ENCODE peak calls at places on chromosomes 2 and 18, in nine cellular contexts. U is HCT116, O is GM12891, G is stomach, J is HepG2, S is transverse colon, A is Panc1, R is spleen, Q is GM23338. M is an unnamed sample.

GRCh38 chr2:168371273-168371992 is 84.6 kb upstream of the CERS6 start:
- DNase-seq in A (no peak), U (no peak), S (no peak), Q (no peak), G (no peak), J (no peak), O (no peak), R (peak), M (peak)

GRCh38 chr2:227479865-227480475 is 8.0 kb downstream of the AGFG1 start:
- DNase-seq in A (no peak), J (peak), O (no peak), S (no peak), U (no peak), Q (no peak), R (no peak), G (no peak), M (peak)

GRCh38 chr2:1586251-1586945 is 157.9 kb downstream of the PXDN start:
- DNase-seq in A (no peak), G (no peak), R (peak), Q (no peak), U (no peak), O (no peak), J (no peak), S (no peak), M (no peak)

GRCh38 chr2:73907840-73908452 is 15.1 kb downstream of the ACTG2 start:
- DNase-seq in R (no peak), J (peak), O (no peak), U (no peak), Q (peak), G (no peak), S (peak), A (peak), M (no peak)

GRCh38 chr2:105235388-105236059 is 6.0 kb upstream of the GPR45 start:
- DNase-seq in O (no peak), U (peak), S (peak), G (peak), J (peak), A (peak), Q (peak), R (peak), M (peak)

GRCh38 chr18:13288509-13289138 is 70.1 kb downstream of the LDLRAD4 start:
- DNase-seq in J (no peak), Q (no peak), A (no peak), R (no peak), U (no peak), G (no peak), O (no peak), S (no peak), M (no peak)

GRCh38 chr18:75142677-75143076 is 66.3 kb downstream of the PTGR3 start:
- DNase-seq in R (no peak), J (no peak), O (no peak), U (no peak), Q (no peak), A (no peak), G (no peak), S (no peak), M (no peak)

GRCh38 chr2:66601624-66602023 is 166.7 kb downstream of the MEIS1 start:
- DNase-seq in R (no peak), J (no peak), G (no peak), U (no peak), Q (no peak), S (no peak), A (no peak), O (no peak), M (no peak)

GRCh38 chr2:234714711-234715110 is 217.8 kb upstream of the ARL4C start:
- DNase-seq in A (no peak), O (no peak), Q (no peak), S (no peak), J (no peak), R (no peak), G (no peak), U (no peak), M (no peak)

GRCh38 chr2:203873921-203874631 is 6.5 kb downstream of the CTLA4 start:
- DNase-seq in Q (peak), R (no peak), G (no peak), S (no peak), A (no peak), U (no peak), J (no peak), O (no peak), M (no peak)

GRCh38 chr2:171921970-171922229 is 361 bp upstream of the HAT1 start:
- DNase-seq in R (no peak), Q (no peak), J (no peak), G (no peak), A (no peak), O (no peak), U (peak), S (no peak), M (no peak)

GRCh38 chr2:240437861-240438809 is 2.7 kb downstream of the GPC1 start:
- DNase-seq in Q (peak), J (peak), U (peak), S (peak), R (peak), G (peak), O (peak), A (peak), M (peak)

GRCh38 chr2:207467716-207468347 is 61.9 kb upstream of the CREB1 start:
- DNase-seq in O (no peak), U (no peak), R (no peak), A (no peak), J (no peak), Q (no peak), S (no peak), G (no peak), M (no peak)
- TF ChIP-seq POLR2AphosphoS5 in O (no peak), U (no peak), R (no peak), A (no peak), J (no peak), Q (no peak), S (no peak), G (no peak), M (no peak)

DNA sequence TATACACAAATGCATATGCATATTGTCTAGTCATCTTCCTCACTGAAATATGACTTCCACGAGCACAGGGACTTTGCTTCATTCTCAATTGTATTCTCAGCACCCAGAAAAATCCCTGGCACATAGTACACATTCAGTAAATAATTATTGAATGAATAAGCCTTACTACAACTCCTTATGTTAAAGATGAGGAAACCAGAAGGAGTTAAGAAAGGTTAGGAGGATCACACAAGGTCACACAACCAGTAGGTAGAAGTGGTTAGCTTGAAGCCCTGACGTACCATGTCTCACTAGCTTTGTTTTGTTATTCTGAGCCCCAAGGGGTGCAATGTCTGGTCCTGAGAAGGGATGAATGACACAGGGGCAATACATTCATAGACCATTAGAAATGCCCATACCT is 220.9 kb upstream of the PID1 start:
- DNase-seq in Q (no peak), J (no peak), G (no peak), R (no peak), S (no peak), U (no peak), O (no peak), A (no peak), M (no peak)
- TF ChIP-seq POLR2AphosphoS5 in Q (no peak), J (no peak), G (no peak), R (no peak), S (no peak), U (no peak), O (no peak), A (no peak), M (no peak)

GRCh38 chr2:144518744-144519596 is 949 bp downstream of the ZEB2 start:
- DNase-seq in A (no peak), G (no peak), Q (no peak), S (no peak), J (no peak), U (no peak), O (no peak), R (no peak), M (no peak)

GRCh38 chr2:144519597-144519933 is 354 bp downstream of the ZEB2 start:
- DNase-seq in J (no peak), R (no peak), A (no peak), S (no peak), Q (no peak), U (no peak), G (no peak), O (no peak), M (no peak)

GRCh38 chr2:144521702-144522101 is 1.8 kb upstream of the ZEB2 start:
- DNase-seq in S (no peak), U (no peak), A (no peak), J (no peak), R (no peak), O (no peak), G (no peak), Q (no peak), M (peak)

GRCh38 chr2:144519934-144520717 is at the start of gene ZEB2:
- DNase-seq in R (peak), A (no peak), O (no peak), Q (peak), U (peak), G (no peak), J (peak), S (peak), M (peak)

DNA sequence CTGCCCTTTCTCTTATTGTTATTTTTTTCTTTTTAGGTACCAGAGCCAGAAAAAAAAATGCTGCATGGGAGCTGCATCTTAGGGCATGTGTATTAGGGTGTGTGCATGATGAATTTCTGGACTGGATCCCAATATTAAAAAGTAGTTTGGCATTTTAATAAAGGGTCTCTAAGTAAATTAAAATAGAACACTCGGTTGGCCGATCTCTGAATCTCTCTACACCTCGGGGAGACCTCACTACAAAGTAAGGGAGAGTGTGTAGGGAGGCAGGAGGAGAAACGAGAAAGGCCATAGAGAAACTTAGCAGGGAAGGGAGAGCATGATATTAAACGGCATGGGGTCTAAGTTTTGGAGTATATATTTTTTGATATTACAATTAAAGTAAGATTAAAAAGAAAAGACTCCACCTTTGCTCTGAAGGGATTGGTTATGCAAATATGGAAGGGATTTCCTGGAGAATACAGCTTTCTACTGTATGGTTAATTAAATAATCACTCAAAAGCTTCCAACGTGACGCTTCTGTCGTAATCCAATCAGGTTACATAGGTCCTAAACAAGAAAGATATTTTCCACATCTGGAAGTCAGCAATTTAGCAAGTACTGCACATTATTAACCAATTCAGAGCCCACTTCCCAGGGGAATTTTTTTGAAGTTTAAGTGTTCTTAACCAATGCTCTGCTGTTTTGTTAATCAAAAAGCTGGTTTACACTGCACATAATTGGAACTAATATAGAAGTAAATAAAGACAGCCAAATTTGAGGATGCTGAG is 984 bp upstream of the ZEB2 start:
- DNase-seq in G (no peak), A (no peak), U (no peak), R (no peak), J (no peak), S (no peak), Q (no peak), O (no peak), M (no peak)
- TF ChIP-seq POLR2AphosphoS5 in G (no peak), A (no peak), U (no peak), R (no peak), J (no peak), S (no peak), Q (no peak), O (no peak), M (no peak)

DNA sequence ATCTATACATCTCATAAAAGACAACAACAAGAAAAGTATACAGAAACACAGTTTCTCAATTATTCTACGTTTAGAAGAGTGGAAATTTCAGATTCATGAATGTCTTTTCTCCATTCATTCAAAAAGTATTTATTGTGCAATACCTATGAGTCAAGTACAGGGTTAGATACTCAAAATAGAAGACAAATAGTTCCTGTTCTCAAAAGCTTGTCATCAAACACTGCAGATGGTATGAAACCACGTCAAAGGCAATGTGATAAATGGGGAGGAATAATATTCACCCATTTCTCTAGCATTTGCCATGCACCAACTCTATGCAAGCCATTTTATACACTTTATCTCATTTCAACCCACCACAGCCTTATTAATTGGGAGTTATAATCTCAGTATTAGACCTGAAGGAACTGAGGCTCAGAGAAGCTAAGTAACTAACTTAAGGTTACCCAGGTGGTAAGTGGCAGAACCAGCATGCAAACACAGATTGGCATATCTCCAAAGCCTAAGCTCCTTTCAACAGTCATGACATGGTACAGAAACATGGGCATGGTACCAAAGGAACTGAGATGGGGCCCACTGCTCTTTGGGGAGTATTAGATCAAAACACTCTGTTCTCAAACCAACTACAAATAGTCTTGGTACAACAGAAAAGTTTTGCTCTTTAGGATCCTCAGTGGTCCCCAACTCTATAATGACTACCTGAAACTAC is 67.2 kb upstream of the NPAS2 start:
- DNase-seq in J (peak), G (no peak), O (no peak), R (no peak), U (no peak), A (no peak), Q (no peak), S (no peak), M (no peak)
- TF ChIP-seq POLR2AphosphoS5 in J (no peak), G (no peak), O (no peak), R (no peak), U (no peak), A (no peak), Q (no peak), S (peak), M (no peak)

GRCh38 chr2:216429403-216429802 is 17.1 kb downstream of the SMARCAL1 start:
- DNase-seq in G (no peak), A (no peak), Q (no peak), R (no peak), J (no peak), U (no peak), O (no peak), S (no peak), M (peak)

GRCh38 chr2:216426938-216427337 is 14.7 kb downstream of the SMARCAL1 start:
- DNase-seq in R (no peak), O (no peak), A (no peak), J (no peak), S (no peak), G (no peak), Q (no peak), U (no peak), M (no peak)

GRCh38 chr2:216424305-216424704 is 12.0 kb downstream of the SMARCAL1 start:
- DNase-seq in J (no peak), R (no peak), A (no peak), S (no peak), G (no peak), Q (no peak), U (no peak), O (no peak), M (no peak)

GRCh38 chr2:216425008-216425780 is 12.9 kb downstream of the SMARCAL1 start:
- DNase-seq in O (no peak), R (no peak), S (no peak), U (no peak), J (no peak), G (no peak), Q (no peak), A (no peak), M (no peak)

DNA sequence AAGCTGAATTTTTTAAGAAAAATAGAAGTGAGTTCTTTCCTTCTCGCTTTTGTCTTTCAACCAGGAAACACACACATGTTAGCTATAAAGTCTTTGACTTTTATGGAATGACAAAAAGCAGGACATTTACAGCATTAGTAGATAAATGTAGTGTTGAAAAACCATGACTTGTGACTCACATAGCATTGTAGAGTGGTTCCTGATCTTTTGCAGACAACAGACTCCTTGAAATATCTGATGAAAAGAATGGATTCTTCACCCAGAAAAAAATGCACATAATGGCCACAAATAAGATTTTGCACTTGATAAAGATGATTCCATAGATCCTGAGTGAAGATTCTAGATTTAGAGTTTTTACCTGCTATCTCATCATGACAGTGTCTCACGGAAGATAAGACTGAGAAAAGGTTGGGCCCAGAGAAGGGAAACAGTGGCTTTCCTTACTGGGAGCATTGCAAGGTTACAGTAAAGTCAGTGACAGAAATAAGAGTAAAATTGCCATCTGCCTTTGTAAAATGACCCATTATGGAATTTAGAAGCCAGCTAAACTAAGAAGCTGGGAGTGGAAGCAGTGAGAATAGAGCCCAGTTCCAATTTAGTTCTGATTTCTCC is 14.0 kb downstream of the SMARCAL1 start:
- DNase-seq in Q (no peak), S (no peak), R (no peak), G (no peak), O (no peak), A (no peak), U (no peak), J (no peak), M (no peak)
- TF ChIP-seq POLR2AphosphoS5 in Q (no peak), S (no peak), R (no peak), G (no peak), O (no peak), A (no peak), U (no peak), J (no peak), M (no peak)

DNA sequence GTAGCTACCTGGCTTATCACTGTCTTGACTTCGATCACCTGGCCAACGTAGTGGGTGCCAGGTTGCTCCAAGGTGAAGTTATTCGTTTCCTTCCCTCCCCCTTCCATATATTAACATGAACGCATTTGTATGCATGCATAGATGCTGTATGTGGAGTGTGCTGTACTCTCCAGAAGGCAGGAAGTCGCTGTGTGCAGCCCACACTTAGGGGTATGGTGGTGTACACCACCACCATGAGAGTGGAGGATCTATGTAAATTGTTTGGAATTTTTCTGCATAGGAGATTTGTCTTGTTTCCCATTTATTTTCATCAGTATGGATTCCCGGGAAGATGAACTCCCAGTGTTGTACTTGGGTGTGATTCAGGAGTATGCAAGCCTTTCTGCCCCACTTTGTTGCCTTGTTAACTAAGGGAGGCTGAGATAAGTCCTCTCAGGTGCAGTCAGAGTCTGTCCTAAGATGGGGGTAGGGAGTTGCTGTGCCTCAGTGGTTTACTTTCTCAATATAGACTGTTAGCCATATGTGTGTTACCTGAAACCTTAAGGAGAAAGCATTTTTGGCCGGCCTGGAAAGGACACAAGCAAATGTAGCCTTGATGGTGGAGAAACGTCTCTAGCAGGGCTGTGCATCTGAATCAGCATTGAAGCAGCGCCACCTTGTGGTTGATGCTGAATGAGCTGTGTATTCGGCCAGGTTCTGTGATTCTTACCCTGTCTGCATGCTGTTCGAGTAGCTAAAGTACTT is 149.8 kb downstream of the TANC1 start:
- DNase-seq in Q (peak), U (peak), G (peak), J (peak), O (peak), R (peak), A (peak), S (peak), M (peak)
- TF ChIP-seq POLR2AphosphoS5 in Q (no peak), U (no peak), G (peak), J (no peak), O (no peak), R (no peak), A (no peak), S (no peak), M (no peak)

DNA sequence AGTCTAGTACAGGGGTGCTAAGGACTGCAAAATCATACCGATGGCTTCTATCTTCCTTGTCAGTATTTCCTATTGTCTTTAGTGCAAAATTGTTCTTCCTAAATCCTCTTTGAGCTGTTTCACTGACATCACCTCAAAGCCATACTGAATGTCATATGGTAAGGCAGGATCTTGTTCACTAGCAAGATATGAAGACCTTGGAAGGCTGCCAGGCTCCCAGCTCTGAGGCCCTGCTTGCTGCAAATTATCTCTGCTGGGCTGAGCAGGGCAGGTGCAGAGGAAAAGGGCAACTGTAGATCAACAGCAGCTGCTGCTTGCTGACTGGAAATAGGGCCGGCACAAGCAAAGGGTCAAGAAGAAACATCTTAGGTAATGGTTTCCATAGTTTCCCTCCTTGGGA is 58.2 kb downstream of the PMAIP1 start:
- DNase-seq in S (peak), R (no peak), A (no peak), J (peak), Q (no peak), O (no peak), U (peak), G (peak), M (peak)
- TF ChIP-seq POLR2AphosphoS5 in S (no peak), R (no peak), A (no peak), J (no peak), Q (no peak), O (no peak), U (peak), G (no peak), M (peak)

M was measured in HL-60.